ENCODE peak calls at places on chromosome 20, in nine cellular contexts. One of them, this sample, is unnamed.

GRCh38 chr20:1537731-1538058 is 19.8 kb downstream of the SIRPD start:
- DNase-seq in stimulated activated CD8-positive, alpha-beta memory T cell treated with anti-CD3 and anti-CD28 coated beads, Interleukin-15, amount 100 ng/mL, for 48 hours: no peak
- DNase-seq in germinal center: peak; percentile 60
- DNase-seq in astrocyte of the hippocampus: no peak
- DNase-seq in left lung: peak; percentile 71
- DNase-seq in AG04450: no peak
- DNase-seq in neural progenitor cell: no peak
- DNase-seq in H9: no peak
- DNase-seq in stimulated activated CD4-positive, alpha-beta T cell treated with anti-CD3 and anti-CD28 coated beads, Interleukin-1b, Interleukin-23, amount 100 ng/mL, for 24 hours: no peak
- DNase-seq in this sample: no peak

GRCh38 chr20:37333848-37334318 is 12.1 kb upstream of the SRC start:
- DNase-seq in neural progenitor cell: no peak
- DNase-seq in stimulated activated CD4-positive, alpha-beta T cell treated with anti-CD3 and anti-CD28 coated beads, Interleukin-1b, Interleukin-23, amount 100 ng/mL, for 24 hours: no peak
- DNase-seq in astrocyte of the hippocampus: no peak
- DNase-seq in AG04450: no peak
- DNase-seq in left lung: no peak
- DNase-seq in stimulated activated CD8-positive, alpha-beta memory T cell treated with anti-CD3 and anti-CD28 coated beads, Interleukin-15, amount 100 ng/mL, for 48 hours: no peak
- DNase-seq in H9: no peak
- DNase-seq in germinal center: peak; percentile 45
- DNase-seq in this sample: peak; percentile 65

GRCh38 chr20:23156170-23156841 is 70.2 kb upstream of the CD93 start:
- DNase-seq in AG04450: no peak
- DNase-seq in astrocyte of the hippocampus: peak; percentile 59
- DNase-seq in stimulated activated CD8-positive, alpha-beta memory T cell treated with anti-CD3 and anti-CD28 coated beads, Interleukin-15, amount 100 ng/mL, for 48 hours: no peak
- DNase-seq in germinal center: no peak
- DNase-seq in left lung: peak; percentile 80
- DNase-seq in neural progenitor cell: no peak
- DNase-seq in stimulated activated CD4-positive, alpha-beta T cell treated with anti-CD3 and anti-CD28 coated beads, Interleukin-1b, Interleukin-23, amount 100 ng/mL, for 24 hours: no peak
- DNase-seq in H9: peak; percentile 27
- DNase-seq in this sample: peak; percentile 79

GRCh38 chr20:59242714-59243626 is 57.4 kb upstream of the EDN3 start:
- DNase-seq in stimulated activated CD8-positive, alpha-beta memory T cell treated with anti-CD3 and anti-CD28 coated beads, Interleukin-15, amount 100 ng/mL, for 48 hours: peak; percentile 40
- DNase-seq in left lung: no peak
- DNase-seq in AG04450: no peak
- DNase-seq in stimulated activated CD4-positive, alpha-beta T cell treated with anti-CD3 and anti-CD28 coated beads, Interleukin-1b, Interleukin-23, amount 100 ng/mL, for 24 hours: no peak
- DNase-seq in H9: no peak
- DNase-seq in neural progenitor cell: no peak
- DNase-seq in germinal center: no peak
- DNase-seq in astrocyte of the hippocampus: no peak
- DNase-seq in this sample: no peak

GRCh38 chr20:58875111-58875510 is 22.6 kb downstream of the GNAS start:
- DNase-seq in left lung: no peak
- DNase-seq in neural progenitor cell: peak; percentile 61
- DNase-seq in germinal center: no peak
- DNase-seq in astrocyte of the hippocampus: no peak
- DNase-seq in H9: no peak
- DNase-seq in stimulated activated CD4-positive, alpha-beta T cell treated with anti-CD3 and anti-CD28 coated beads, Interleukin-1b, Interleukin-23, amount 100 ng/mL, for 24 hours: no peak
- DNase-seq in AG04450: no peak
- DNase-seq in stimulated activated CD8-positive, alpha-beta memory T cell treated with anti-CD3 and anti-CD28 coated beads, Interleukin-15, amount 100 ng/mL, for 48 hours: no peak
- DNase-seq in this sample: no peak

GRCh38 chr20:44137210-44137781 is 49.7 kb downstream of the JPH2 start:
- DNase-seq in germinal center: no peak
- DNase-seq in H9: peak; percentile 55
- DNase-seq in neural progenitor cell: peak; percentile 82
- DNase-seq in astrocyte of the hippocampus: peak; percentile 86
- DNase-seq in left lung: no peak
- DNase-seq in stimulated activated CD4-positive, alpha-beta T cell treated with anti-CD3 and anti-CD28 coated beads, Interleukin-1b, Interleukin-23, amount 100 ng/mL, for 24 hours: no peak
- DNase-seq in AG04450: peak; percentile 21
- DNase-seq in stimulated activated CD8-positive, alpha-beta memory T cell treated with anti-CD3 and anti-CD28 coated beads, Interleukin-15, amount 100 ng/mL, for 48 hours: no peak
- DNase-seq in this sample: peak; percentile 86

GRCh38 chr20:20441259-20441658 is 73.4 kb downstream of the INSM1 start:
- DNase-seq in stimulated activated CD4-positive, alpha-beta T cell treated with anti-CD3 and anti-CD28 coated beads, Interleukin-1b, Interleukin-23, amount 100 ng/mL, for 24 hours: no peak
- DNase-seq in AG04450: no peak
- DNase-seq in H9: no peak
- DNase-seq in left lung: no peak
- DNase-seq in astrocyte of the hippocampus: peak; percentile 28
- DNase-seq in neural progenitor cell: no peak
- DNase-seq in stimulated activated CD8-positive, alpha-beta memory T cell treated with anti-CD3 and anti-CD28 coated beads, Interleukin-15, amount 100 ng/mL, for 48 hours: no peak
- DNase-seq in germinal center: no peak
- DNase-seq in this sample: no peak

GRCh38 chr20:32829291-32830005 is 9.7 kb downstream of the MAPRE1 start:
- DNase-seq in germinal center: no peak
- DNase-seq in neural progenitor cell: no peak
- DNase-seq in H9: no peak
- DNase-seq in astrocyte of the hippocampus: no peak
- DNase-seq in stimulated activated CD8-positive, alpha-beta memory T cell treated with anti-CD3 and anti-CD28 coated beads, Interleukin-15, amount 100 ng/mL, for 48 hours: no peak
- DNase-seq in AG04450: no peak
- DNase-seq in left lung: no peak
- DNase-seq in stimulated activated CD4-positive, alpha-beta T cell treated with anti-CD3 and anti-CD28 coated beads, Interleukin-1b, Interleukin-23, amount 100 ng/mL, for 24 hours: no peak
- DNase-seq in this sample: no peak

GRCh38 chr20:44750081-44750805 is 4.6 kb downstream of the KCNK15 start:
- DNase-seq in neural progenitor cell: peak; percentile 35
- DNase-seq in H9: peak; percentile 61
- DNase-seq in stimulated activated CD8-positive, alpha-beta memory T cell treated with anti-CD3 and anti-CD28 coated beads, Interleukin-15, amount 100 ng/mL, for 48 hours: no peak
- DNase-seq in germinal center: no peak
- DNase-seq in stimulated activated CD4-positive, alpha-beta T cell treated with anti-CD3 and anti-CD28 coated beads, Interleukin-1b, Interleukin-23, amount 100 ng/mL, for 24 hours: no peak
- DNase-seq in astrocyte of the hippocampus: no peak
- DNase-seq in AG04450: no peak
- DNase-seq in left lung: no peak
- DNase-seq in this sample: peak; percentile 83

GRCh38 chr20:4369119-4369797 is 352.5 kb upstream of the PRND start:
- DNase-seq in neural progenitor cell: no peak
- DNase-seq in stimulated activated CD8-positive, alpha-beta memory T cell treated with anti-CD3 and anti-CD28 coated beads, Interleukin-15, amount 100 ng/mL, for 48 hours: no peak
- DNase-seq in germinal center: no peak
- DNase-seq in AG04450: no peak
- DNase-seq in left lung: no peak
- DNase-seq in stimulated activated CD4-positive, alpha-beta T cell treated with anti-CD3 and anti-CD28 coated beads, Interleukin-1b, Interleukin-23, amount 100 ng/mL, for 24 hours: no peak
- DNase-seq in H9: no peak
- DNase-seq in astrocyte of the hippocampus: no peak
- DNase-seq in this sample: no peak

GRCh38 chr20:52209154-52209571 is 17.6 kb upstream of the ZFP64 start:
- DNase-seq in astrocyte of the hippocampus: no peak
- DNase-seq in neural progenitor cell: no peak
- DNase-seq in germinal center: no peak
- DNase-seq in H9: peak; percentile 84
- DNase-seq in stimulated activated CD8-positive, alpha-beta memory T cell treated with anti-CD3 and anti-CD28 coated beads, Interleukin-15, amount 100 ng/mL, for 48 hours: no peak
- DNase-seq in stimulated activated CD4-positive, alpha-beta T cell treated with anti-CD3 and anti-CD28 coated beads, Interleukin-1b, Interleukin-23, amount 100 ng/mL, for 24 hours: no peak
- DNase-seq in left lung: no peak
- DNase-seq in AG04450: no peak
- DNase-seq in this sample: no peak

GRCh38 chr20:24958506-24959385 is 9.7 kb downstream of the CST7 start:
- DNase-seq in left lung: no peak
- DNase-seq in germinal center: no peak
- DNase-seq in astrocyte of the hippocampus: no peak
- DNase-seq in stimulated activated CD8-positive, alpha-beta memory T cell treated with anti-CD3 and anti-CD28 coated beads, Interleukin-15, amount 100 ng/mL, for 48 hours: no peak
- DNase-seq in neural progenitor cell: no peak
- DNase-seq in stimulated activated CD4-positive, alpha-beta T cell treated with anti-CD3 and anti-CD28 coated beads, Interleukin-1b, Interleukin-23, amount 100 ng/mL, for 24 hours: no peak
- DNase-seq in AG04450: no peak
- DNase-seq in H9: peak; percentile 8
- DNase-seq in this sample: peak; percentile 29

GRCh38 chr20:16441526-16442164 is 131.6 kb downstream of the KIF16B start:
- DNase-seq in left lung: no peak
- DNase-seq in stimulated activated CD8-positive, alpha-beta memory T cell treated with anti-CD3 and anti-CD28 coated beads, Interleukin-15, amount 100 ng/mL, for 48 hours: no peak
- DNase-seq in neural progenitor cell: no peak
- DNase-seq in H9: no peak
- DNase-seq in stimulated activated CD4-positive, alpha-beta T cell treated with anti-CD3 and anti-CD28 coated beads, Interleukin-1b, Interleukin-23, amount 100 ng/mL, for 24 hours: no peak
- DNase-seq in astrocyte of the hippocampus: no peak
- DNase-seq in germinal center: no peak
- DNase-seq in AG04450: no peak
- DNase-seq in this sample: no peak

GRCh38 chr20:25750765-25751696 is 54.4 kb upstream of the ZNF337 start:
- DNase-seq in germinal center: peak; percentile 67
- DNase-seq in neural progenitor cell: peak; percentile 19
- DNase-seq in AG04450: no peak
- DNase-seq in astrocyte of the hippocampus: peak; percentile 20
- DNase-seq in H9: peak; percentile 76
- DNase-seq in stimulated activated CD4-positive, alpha-beta T cell treated with anti-CD3 and anti-CD28 coated beads, Interleukin-1b, Interleukin-23, amount 100 ng/mL, for 24 hours: peak; percentile 21
- DNase-seq in stimulated activated CD8-positive, alpha-beta memory T cell treated with anti-CD3 and anti-CD28 coated beads, Interleukin-15, amount 100 ng/mL, for 48 hours: peak; percentile 13
- DNase-seq in left lung: peak; percentile 59
- DNase-seq in this sample: peak; percentile 83

GRCh38 chr20:17419459-17419858 is 111.7 kb downstream of the BFSP1 start:
- DNase-seq in neural progenitor cell: no peak
- DNase-seq in stimulated activated CD4-positive, alpha-beta T cell treated with anti-CD3 and anti-CD28 coated beads, Interleukin-1b, Interleukin-23, amount 100 ng/mL, for 24 hours: no peak
- DNase-seq in stimulated activated CD8-positive, alpha-beta memory T cell treated with anti-CD3 and anti-CD28 coated beads, Interleukin-15, amount 100 ng/mL, for 48 hours: no peak
- DNase-seq in left lung: no peak
- DNase-seq in astrocyte of the hippocampus: no peak
- DNase-seq in germinal center: no peak
- DNase-seq in AG04450: no peak
- DNase-seq in H9: no peak
- DNase-seq in this sample: no peak

GRCh38 chr20:592506-592905 is 17.6 kb downstream of the TCF15 start:
- DNase-seq in stimulated activated CD8-positive, alpha-beta memory T cell treated with anti-CD3 and anti-CD28 coated beads, Interleukin-15, amount 100 ng/mL, for 48 hours: no peak
- DNase-seq in neural progenitor cell: no peak
- DNase-seq in stimulated activated CD4-positive, alpha-beta T cell treated with anti-CD3 and anti-CD28 coated beads, Interleukin-1b, Interleukin-23, amount 100 ng/mL, for 24 hours: no peak
- DNase-seq in germinal center: no peak
- DNase-seq in H9: no peak
- DNase-seq in left lung: no peak
- DNase-seq in AG04450: no peak
- DNase-seq in astrocyte of the hippocampus: no peak
- DNase-seq in this sample: no peak

GRCh38 chr20:3621111-3621510 is 42.1 kb downstream of the GFRA4 start:
- DNase-seq in astrocyte of the hippocampus: no peak
- DNase-seq in stimulated activated CD8-positive, alpha-beta memory T cell treated with anti-CD3 and anti-CD28 coated beads, Interleukin-15, amount 100 ng/mL, for 48 hours: no peak
- DNase-seq in stimulated activated CD4-positive, alpha-beta T cell treated with anti-CD3 and anti-CD28 coated beads, Interleukin-1b, Interleukin-23, amount 100 ng/mL, for 24 hours: no peak
- DNase-seq in left lung: no peak
- DNase-seq in H9: peak; percentile 49
- DNase-seq in germinal center: no peak
- DNase-seq in AG04450: no peak
- DNase-seq in neural progenitor cell: peak; percentile 57
- DNase-seq in this sample: no peak

GRCh38 chr20:13984211-13984610 is 6.2 kb downstream of the SEL1L2 start:
- DNase-seq in left lung: no peak
- DNase-seq in germinal center: no peak
- DNase-seq in AG04450: no peak
- DNase-seq in astrocyte of the hippocampus: peak; percentile 14
- DNase-seq in H9: no peak
- DNase-seq in neural progenitor cell: no peak
- DNase-seq in stimulated activated CD8-positive, alpha-beta memory T cell treated with anti-CD3 and anti-CD28 coated beads, Interleukin-15, amount 100 ng/mL, for 48 hours: no peak
- DNase-seq in stimulated activated CD4-positive, alpha-beta T cell treated with anti-CD3 and anti-CD28 coated beads, Interleukin-1b, Interleukin-23, amount 100 ng/mL, for 24 hours: no peak
- DNase-seq in this sample: no peak

GRCh38 chr20:49913399-49914047 is 1.8 kb downstream of the SPATA2 start:
- DNase-seq in stimulated activated CD8-positive, alpha-beta memory T cell treated with anti-CD3 and anti-CD28 coated beads, Interleukin-15, amount 100 ng/mL, for 48 hours: no peak
- DNase-seq in astrocyte of the hippocampus: peak; percentile 62
- DNase-seq in H9: no peak
- DNase-seq in stimulated activated CD4-positive, alpha-beta T cell treated with anti-CD3 and anti-CD28 coated beads, Interleukin-1b, Interleukin-23, amount 100 ng/mL, for 24 hours: no peak
- DNase-seq in germinal center: no peak
- DNase-seq in neural progenitor cell: no peak
- DNase-seq in AG04450: no peak
- DNase-seq in left lung: no peak
- DNase-seq in this sample: no peak

GRCh38 chr20:16955971-16956370 is 207.8 kb downstream of the OTOR start:
- DNase-seq in AG04450: no peak
- DNase-seq in stimulated activated CD4-positive, alpha-beta T cell treated with anti-CD3 and anti-CD28 coated beads, Interleukin-1b, Interleukin-23, amount 100 ng/mL, for 24 hours: no peak
- DNase-seq in astrocyte of the hippocampus: no peak
- DNase-seq in H9: peak; percentile 37
- DNase-seq in germinal center: no peak
- DNase-seq in neural progenitor cell: no peak
- DNase-seq in left lung: no peak
- DNase-seq in stimulated activated CD8-positive, alpha-beta memory T cell treated with anti-CD3 and anti-CD28 coated beads, Interleukin-15, amount 100 ng/mL, for 48 hours: no peak
- DNase-seq in this sample: no peak

GRCh38 chr20:63567382-63568169 is 6.5 kb downstream of the HELZ2 start:
- DNase-seq in stimulated activated CD4-positive, alpha-beta T cell treated with anti-CD3 and anti-CD28 coated beads, Interleukin-1b, Interleukin-23, amount 100 ng/mL, for 24 hours: peak; percentile 41
- DNase-seq in H9: no peak
- DNase-seq in stimulated activated CD8-positive, alpha-beta memory T cell treated with anti-CD3 and anti-CD28 coated beads, Interleukin-15, amount 100 ng/mL, for 48 hours: peak; percentile 36
- DNase-seq in left lung: peak; percentile 81
- DNase-seq in astrocyte of the hippocampus: no peak
- DNase-seq in neural progenitor cell: no peak
- DNase-seq in germinal center: no peak
- DNase-seq in AG04450: no peak
- DNase-seq in this sample: peak; percentile 78

GRCh38 chr20:878511-879307 is 37.4 kb downstream of the ANGPT4 start:
- DNase-seq in stimulated activated CD4-positive, alpha-beta T cell treated with anti-CD3 and anti-CD28 coated beads, Interleukin-1b, Interleukin-23, amount 100 ng/mL, for 24 hours: no peak
- DNase-seq in AG04450: no peak
- DNase-seq in astrocyte of the hippocampus: peak; percentile 67
- DNase-seq in left lung: no peak
- DNase-seq in stimulated activated CD8-positive, alpha-beta memory T cell treated with anti-CD3 and anti-CD28 coated beads, Interleukin-15, amount 100 ng/mL, for 48 hours: no peak
- DNase-seq in H9: no peak
- DNase-seq in germinal center: no peak
- DNase-seq in neural progenitor cell: peak; percentile 85
- DNase-seq in this sample: no peak